ENCODE peak calls at places on chromosome 6, in nine cellular contexts. One of them, this sample, is unnamed.

GRCh38 chr6:127422791-127423190 is 36.4 kb downstream of the KIAA0408 start:
- DNase-seq in prostate gland: no peak
- DNase-seq in HCT116: no peak
- DNase-seq in SK-N-SH: no peak
- DNase-seq in stomach: no peak
- DNase-seq in H1: no peak
- DNase-seq in HL-60: no peak
- DNase-seq in K562: no peak
- DNase-seq in HepG2: no peak
- DNase-seq in this sample: no peak

GRCh38 chr6:113120577-113121285 is 736.4 kb upstream of the MARCKS start:
- DNase-seq in stomach: no peak
- DNase-seq in K562: no peak
- DNase-seq in HCT116: peak; percentile 73
- DNase-seq in HL-60: peak; percentile 24
- DNase-seq in prostate gland: no peak
- DNase-seq in SK-N-SH: no peak
- DNase-seq in H1: no peak
- DNase-seq in HepG2: no peak
- DNase-seq in this sample: no peak

GRCh38 chr6:41278699-41279405 is 7.6 kb downstream of the TREM1 start:
- DNase-seq in K562: peak; percentile 89
- DNase-seq in HL-60: peak; percentile 79
- DNase-seq in HepG2: peak; percentile 74
- DNase-seq in stomach: peak; percentile 65
- DNase-seq in SK-N-SH: peak; percentile 64
- DNase-seq in H1: peak; percentile 72
- DNase-seq in prostate gland: peak; percentile 24
- DNase-seq in HCT116: peak; percentile 69
- DNase-seq in this sample: peak; percentile 85

GRCh38 chr6:116005508-116005855 is 55.2 kb downstream of the FRK start:
- DNase-seq in K562: no peak
- DNase-seq in HCT116: no peak
- DNase-seq in HepG2: no peak
- DNase-seq in HL-60: no peak
- DNase-seq in stomach: no peak
- DNase-seq in SK-N-SH: no peak
- DNase-seq in prostate gland: no peak
- DNase-seq in H1: no peak
- DNase-seq in this sample: no peak

GRCh38 chr6:110331816-110332215 is 26.3 kb downstream of the METTL24 start:
- DNase-seq in stomach: no peak
- DNase-seq in HCT116: no peak
- DNase-seq in HepG2: no peak
- DNase-seq in HL-60: no peak
- DNase-seq in H1: no peak
- DNase-seq in K562: no peak
- DNase-seq in SK-N-SH: peak; percentile 85
- DNase-seq in prostate gland: no peak
- DNase-seq in this sample: no peak

GRCh38 chr6:21354805-21355238 is 238.7 kb upstream of the SOX4 start:
- DNase-seq in K562: no peak
- DNase-seq in HL-60: no peak
- DNase-seq in prostate gland: peak; percentile 28
- DNase-seq in HCT116: no peak
- DNase-seq in H1: no peak
- DNase-seq in SK-N-SH: no peak
- DNase-seq in HepG2: peak; percentile 88
- DNase-seq in stomach: no peak
- DNase-seq in this sample: no peak

GRCh38 chr6:29722773-29723665 is at the start of gene HLA-F:
- DNase-seq in K562: no peak
- DNase-seq in SK-N-SH: peak; percentile 70
- DNase-seq in prostate gland: peak; percentile 89
- DNase-seq in H1: no peak
- DNase-seq in HepG2: peak; percentile 63
- DNase-seq in stomach: peak; percentile 93
- DNase-seq in HL-60: no peak
- DNase-seq in HCT116: peak; percentile 67
- DNase-seq in this sample: peak; percentile 94

GRCh38 chr6:35719407-35719829 is 17.4 kb upstream of the ARMC12 start:
- DNase-seq in H1: no peak
- DNase-seq in SK-N-SH: no peak
- DNase-seq in HCT116: no peak
- DNase-seq in K562: no peak
- DNase-seq in HL-60: no peak
- DNase-seq in HepG2: no peak
- DNase-seq in prostate gland: no peak
- DNase-seq in stomach: no peak
- DNase-seq in this sample: no peak

GRCh38 chr6:7730411-7730810 is 4.5 kb downstream of the BMP6 start:
- DNase-seq in K562: no peak
- DNase-seq in HCT116: no peak
- DNase-seq in HepG2: no peak
- DNase-seq in SK-N-SH: no peak
- DNase-seq in HL-60: no peak
- DNase-seq in prostate gland: no peak
- DNase-seq in H1: no peak
- DNase-seq in stomach: no peak
- DNase-seq in this sample: no peak

GRCh38 chr6:7730003-7730402 is 4.1 kb downstream of the BMP6 start:
- DNase-seq in HL-60: no peak
- DNase-seq in H1: no peak
- DNase-seq in prostate gland: no peak
- DNase-seq in HCT116: no peak
- DNase-seq in stomach: no peak
- DNase-seq in HepG2: no peak
- DNase-seq in K562: no peak
- DNase-seq in SK-N-SH: no peak
- DNase-seq in this sample: no peak

GRCh38 chr6:7727951-7728854 is 2.3 kb downstream of the BMP6 start:
- DNase-seq in SK-N-SH: peak; percentile 29
- DNase-seq in stomach: no peak
- DNase-seq in HL-60: no peak
- DNase-seq in H1: no peak
- DNase-seq in HepG2: no peak
- DNase-seq in prostate gland: no peak
- DNase-seq in HCT116: no peak
- DNase-seq in K562: no peak
- DNase-seq in this sample: no peak

GRCh38 chr6:7727150-7727950 is 1.5 kb downstream of the BMP6 start:
- DNase-seq in H1: no peak
- DNase-seq in stomach: no peak
- DNase-seq in prostate gland: no peak
- DNase-seq in SK-N-SH: peak; percentile 60
- DNase-seq in HepG2: no peak
- DNase-seq in HL-60: no peak
- DNase-seq in HCT116: no peak
- DNase-seq in K562: peak; percentile 22
- DNase-seq in this sample: no peak

DNA sequence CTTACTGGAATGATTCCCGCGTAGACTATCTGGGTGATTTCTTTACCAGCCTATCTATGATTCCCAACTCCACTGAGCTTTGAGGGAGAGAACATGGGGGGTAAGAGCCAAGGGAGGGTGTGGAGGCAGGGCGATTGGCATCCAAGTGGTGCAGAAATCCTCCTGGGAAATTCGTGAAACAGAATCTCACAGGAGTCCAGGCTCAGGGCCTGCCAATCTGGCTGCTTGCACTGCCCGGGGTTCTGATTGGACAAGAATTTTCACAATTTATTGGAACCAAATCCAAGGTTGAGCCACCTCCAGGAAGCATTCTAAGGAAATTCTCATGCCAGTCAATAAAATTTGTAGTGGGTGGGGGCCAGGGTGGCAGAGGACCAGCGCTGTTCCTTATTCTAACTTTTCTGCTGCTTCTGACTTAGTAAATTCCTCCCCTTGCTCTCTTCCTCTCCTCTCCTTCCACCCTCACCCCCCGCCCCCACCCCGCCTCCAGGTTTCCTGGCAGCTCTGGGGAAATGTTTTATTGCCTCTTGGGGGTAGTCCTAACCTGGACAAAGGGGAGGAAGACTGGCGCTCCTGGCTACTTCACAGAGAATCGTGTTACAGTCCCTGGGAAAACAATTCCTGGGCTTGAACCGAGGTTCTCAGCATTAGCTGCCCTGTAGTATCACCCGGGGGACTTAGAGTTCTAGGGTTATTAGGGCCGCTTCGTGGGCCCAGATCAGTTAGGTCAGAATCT is 3.1 kb downstream of the BMP6 start:
- DNase-seq in H1: no peak
- DNase-seq in HepG2: no peak
- DNase-seq in K562: no peak
- DNase-seq in SK-N-SH: no peak
- DNase-seq in stomach: no peak
- DNase-seq in prostate gland: no peak
- DNase-seq in HL-60: no peak
- DNase-seq in HCT116: no peak
- DNase-seq in this sample: no peak
- H3K27me3 ChIP-seq in H1: peaks cover 48% of the 10 kb centered on the region
- H3K27me3 ChIP-seq in HepG2: peaks cover 94% of the 10 kb centered on the region
- H3K27me3 ChIP-seq in K562: peaks cover 53% of the 10 kb centered on the region
- H3K27me3 ChIP-seq in SK-N-SH: peaks cover 42% of the 10 kb centered on the region
- H3K27me3 ChIP-seq in stomach: no peaks in the 10 kb centered on the region
- H3K27me3 ChIP-seq in prostate gland: no peaks in the 10 kb centered on the region
- H3K27me3 ChIP-seq in HL-60: peaks cover 50% of the 10 kb centered on the region
- H3K27me3 ChIP-seq in HCT116: no peaks in the 10 kb centered on the region
- H3K27me3 ChIP-seq in this sample: no peaks in the 10 kb centered on the region

GRCh38 chr6:27383011-27383410 is 5.5 kb upstream of the ZNF391 start:
- DNase-seq in HCT116: no peak
- DNase-seq in SK-N-SH: no peak
- DNase-seq in HepG2: no peak
- DNase-seq in H1: no peak
- DNase-seq in K562: no peak
- DNase-seq in HL-60: no peak
- DNase-seq in prostate gland: no peak
- DNase-seq in stomach: no peak
- DNase-seq in this sample: no peak

GRCh38 chr6:27392623-27393022 is 4.1 kb downstream of the ZNF391 start:
- DNase-seq in SK-N-SH: no peak
- DNase-seq in H1: no peak
- DNase-seq in K562: no peak
- DNase-seq in stomach: no peak
- DNase-seq in HL-60: no peak
- DNase-seq in prostate gland: no peak
- DNase-seq in HepG2: no peak
- DNase-seq in HCT116: no peak
- DNase-seq in this sample: no peak

GRCh38 chr6:27394073-27394472 is 5.5 kb downstream of the ZNF391 start:
- DNase-seq in HCT116: no peak
- DNase-seq in HL-60: no peak
- DNase-seq in HepG2: no peak
- DNase-seq in stomach: no peak
- DNase-seq in H1: no peak
- DNase-seq in K562: no peak
- DNase-seq in prostate gland: no peak
- DNase-seq in SK-N-SH: no peak
- DNase-seq in this sample: no peak

GRCh38 chr6:27383481-27383880 is 5.1 kb upstream of the ZNF391 start:
- DNase-seq in HL-60: no peak
- DNase-seq in HCT116: no peak
- DNase-seq in HepG2: no peak
- DNase-seq in SK-N-SH: no peak
- DNase-seq in prostate gland: no peak
- DNase-seq in K562: no peak
- DNase-seq in stomach: no peak
- DNase-seq in H1: no peak
- DNase-seq in this sample: no peak

DNA sequence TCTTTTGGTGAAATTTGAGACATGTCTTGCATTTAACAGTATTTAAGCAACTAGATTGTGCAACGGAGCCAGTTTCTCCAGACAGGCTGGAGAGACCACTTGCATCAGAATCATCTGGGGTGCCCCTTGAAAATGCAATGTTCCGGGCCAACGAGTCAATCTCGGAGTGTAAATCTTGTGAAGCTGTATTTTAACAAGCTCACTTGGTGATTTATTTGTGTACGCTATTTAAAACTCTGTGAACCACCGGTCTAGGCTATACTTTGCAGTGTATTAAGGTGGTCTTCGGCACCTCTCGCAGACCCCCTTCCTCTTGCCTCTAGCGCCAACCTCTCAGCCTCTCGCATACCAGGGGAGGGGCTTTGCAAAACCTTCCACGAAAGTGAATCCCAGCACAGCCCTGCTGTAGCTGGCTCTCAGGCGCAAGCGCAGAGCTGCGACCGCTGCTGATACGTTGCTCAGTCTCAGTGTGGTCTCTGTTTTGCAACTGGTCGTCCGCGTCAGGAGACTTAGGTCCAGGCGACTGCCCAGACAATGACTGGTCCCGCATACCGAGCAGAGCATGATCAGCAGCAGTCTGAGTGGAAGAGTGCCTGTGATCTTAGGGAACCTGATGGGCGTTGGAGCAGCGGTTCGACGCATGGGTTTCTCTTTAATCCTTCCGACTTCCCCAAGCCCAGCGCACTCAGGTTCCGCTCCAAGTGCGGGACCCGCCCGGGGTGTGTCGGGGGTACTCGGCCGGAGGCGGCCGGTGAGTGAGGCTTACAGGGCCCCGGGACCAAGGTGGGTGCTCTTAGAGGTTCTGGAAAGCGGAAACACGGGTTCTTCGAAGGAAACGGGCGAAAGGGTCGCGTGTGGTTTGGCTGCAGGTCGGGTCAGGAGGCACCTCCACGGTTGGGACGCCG is at the start of gene ZNF391:
- DNase-seq in SK-N-SH: peak; percentile 88
- DNase-seq in stomach: peak; percentile 67
- DNase-seq in prostate gland: peak; percentile 70
- DNase-seq in HL-60: peak; percentile 22
- DNase-seq in HepG2: peak; percentile 81
- DNase-seq in HCT116: peak; percentile 53
- DNase-seq in H1: peak; percentile 72
- DNase-seq in K562: peak; percentile 63
- DNase-seq in this sample: peak; percentile 79
- TF ChIP-seq POLR2AphosphoS5 in SK-N-SH: peak; percentile 91
- TF ChIP-seq POLR2AphosphoS5 in stomach: peak; percentile 75
- TF ChIP-seq POLR2AphosphoS5 in prostate gland: peak; percentile 76
- TF ChIP-seq POLR2AphosphoS5 in HL-60: peak; percentile 92
- TF ChIP-seq POLR2AphosphoS5 in HepG2: peak; percentile 82
- TF ChIP-seq POLR2AphosphoS5 in HCT116: peak; percentile 79
- TF ChIP-seq POLR2AphosphoS5 in H1: peak; percentile 96
- TF ChIP-seq POLR2AphosphoS5 in K562: peak; percentile 84
- TF ChIP-seq POLR2AphosphoS5 in this sample: peak; percentile 27

DNA sequence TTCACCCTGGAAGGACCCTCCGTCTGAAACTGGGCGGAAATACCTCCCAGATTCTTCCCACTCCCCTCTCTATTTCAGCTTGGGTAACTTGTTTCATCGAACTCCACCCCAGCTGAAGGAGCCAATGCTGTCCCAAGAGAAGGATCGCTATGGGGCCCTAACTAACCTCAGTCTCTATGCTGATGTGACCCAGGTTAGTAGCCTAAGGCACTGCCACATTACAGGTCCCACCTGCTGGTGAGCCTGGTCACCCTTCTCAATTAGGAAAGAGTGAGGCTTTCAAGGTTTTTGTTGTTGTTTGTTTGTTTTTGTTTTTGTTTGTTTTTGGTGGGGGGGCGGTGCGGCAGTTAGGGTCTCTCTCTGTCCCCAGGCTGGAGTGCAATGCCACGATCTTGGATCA is 168.4 kb downstream of the OR2B2 start:
- DNase-seq in H1: no peak
- DNase-seq in HepG2: no peak
- DNase-seq in prostate gland: no peak
- DNase-seq in K562: no peak
- DNase-seq in SK-N-SH: no peak
- DNase-seq in HCT116: no peak
- DNase-seq in HL-60: no peak
- DNase-seq in stomach: no peak
- DNase-seq in this sample: no peak
- H3K27me3 ChIP-seq in H1: peaks cover 14% of the 10 kb centered on the region
- H3K27me3 ChIP-seq in HepG2: no peaks in the 10 kb centered on the region
- H3K27me3 ChIP-seq in prostate gland: no peaks in the 10 kb centered on the region
- H3K27me3 ChIP-seq in K562: no peaks in the 10 kb centered on the region
- H3K27me3 ChIP-seq in SK-N-SH: peaks cover 22% of the 10 kb centered on the region
- H3K27me3 ChIP-seq in HCT116: no peaks in the 10 kb centered on the region
- H3K27me3 ChIP-seq in HL-60: no peaks in the 10 kb centered on the region
- H3K27me3 ChIP-seq in stomach: no peaks in the 10 kb centered on the region
- H3K27me3 ChIP-seq in this sample: no peaks in the 10 kb centered on the region

DNA sequence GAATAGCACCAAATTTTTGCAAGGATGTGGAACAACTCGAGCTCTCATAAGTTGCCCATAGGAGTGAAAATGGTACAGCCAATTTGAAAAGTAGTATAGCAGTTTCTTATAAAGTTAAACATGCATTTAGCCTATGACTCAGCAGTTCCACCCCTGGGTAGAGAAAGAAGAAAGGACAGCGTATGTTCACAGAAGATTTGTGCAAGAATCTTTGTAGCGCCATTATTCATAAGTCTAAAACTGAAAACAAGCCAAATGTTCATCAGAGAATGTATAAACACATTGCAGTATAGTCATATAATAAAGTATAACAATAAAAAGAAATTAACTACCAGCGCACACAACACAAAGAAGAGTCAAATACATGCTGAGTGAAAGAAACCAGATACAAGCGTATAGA is 293.9 kb downstream of the SAMD5 start:
- DNase-seq in HepG2: no peak
- DNase-seq in HL-60: no peak
- DNase-seq in stomach: no peak
- DNase-seq in prostate gland: no peak
- DNase-seq in K562: peak; percentile 19
- DNase-seq in SK-N-SH: no peak
- DNase-seq in HCT116: no peak
- DNase-seq in H1: no peak
- DNase-seq in this sample: no peak
- TF ChIP-seq POLR2AphosphoS5 in HepG2: no peak
- TF ChIP-seq POLR2AphosphoS5 in HL-60: no peak
- TF ChIP-seq POLR2AphosphoS5 in stomach: no peak
- TF ChIP-seq POLR2AphosphoS5 in prostate gland: no peak
- TF ChIP-seq POLR2AphosphoS5 in K562: no peak
- TF ChIP-seq POLR2AphosphoS5 in SK-N-SH: no peak
- TF ChIP-seq POLR2AphosphoS5 in HCT116: no peak
- TF ChIP-seq POLR2AphosphoS5 in H1: no peak
- TF ChIP-seq POLR2AphosphoS5 in this sample: no peak